ENCODE peak calls at places on chromosomes 3 and 15, in ten cellular contexts. N is fibroblast of lung; G is AG04450; P is A549; X is lung; K is PC-3; T is suprapubic skin; J is ovary; F is CD8-positive, alpha-beta T cell; D is mammary epithelial cell. A is an unnamed sample.

GRCh38 chr3:63279000-63279366 is 875 bp downstream of the SYNPR start:
- DNase-seq in D (no peak), X (no peak), K (no peak), T (no peak), J (no peak), F (no peak), N (peak; percentile 4), G (no peak), P (no peak), A (no peak)

GRCh38 chr3:178353292-178353814 is 182.9 kb upstream of the KCNMB2 start:
- DNase-seq in N (peak; percentile 39), F (no peak), J (no peak), T (no peak), P (no peak), X (no peak), K (no peak), G (no peak), D (no peak), A (no peak)

GRCh38 chr3:32184187-32184730 is 54.2 kb upstream of the CMTM8 start:
- DNase-seq in J (no peak), K (no peak), F (no peak), T (no peak), G (no peak), N (peak; percentile 87), X (no peak), D (peak; percentile 53), P (no peak), A (no peak)

GRCh38 chr3:96931491-96931890 is 117.1 kb downstream of the EPHA6 start:
- DNase-seq in J (no peak), G (no peak), T (no peak), F (no peak), N (no peak), X (no peak), P (no peak), K (no peak), D (no peak), A (no peak)

GRCh38 chr3:187398955-187399354 is 30.8 kb downstream of the RTP4 start:
- DNase-seq in T (no peak), K (no peak), X (no peak), F (no peak), G (no peak), P (no peak), J (no peak), N (no peak), D (no peak), A (no peak)

GRCh38 chr3:71130516-71131384 is 452.8 kb downstream of the FOXP1 start:
- DNase-seq in F (peak; percentile 62), P (peak; percentile 59), D (peak; percentile 59), X (peak; percentile 84), N (peak; percentile 90), G (peak; percentile 59), K (peak; percentile 76), T (peak; percentile 73), J (peak; percentile 75), A (no peak)

GRCh38 chr3:150094150-150094932 is 123.6 kb upstream of the PFN2 start:
- DNase-seq in F (no peak), X (no peak), P (no peak), D (peak; percentile 92), J (no peak), T (no peak), K (peak; percentile 92), N (peak; percentile 67), G (no peak), A (no peak)

GRCh38 chr3:136141296-136141785 is 54.8 kb downstream of the MSL2 start:
- DNase-seq in G (no peak), P (no peak), J (no peak), N (peak; percentile 40), T (no peak), F (no peak), K (no peak), D (peak; percentile 39), X (no peak), A (no peak)

GRCh38 chr15:29994284-29994683 is 88.5 kb upstream of the GOLGA8J start:
- DNase-seq in K (no peak), N (no peak), T (no peak), P (no peak), D (no peak), F (no peak), X (no peak), J (no peak), G (no peak), A (no peak)

GRCh38 chr3:135964160-135964955 is 1.2 kb upstream of the PPP2R3A start:
- DNase-seq in K (no peak), P (no peak), D (no peak), X (no peak), N (no peak), G (no peak), T (no peak), F (no peak), J (no peak), A (no peak)

GRCh38 chr3:177448987-177449975 is 252.0 kb upstream of the TBL1XR1 start:
- DNase-seq in T (no peak), G (no peak), N (peak; percentile 99), J (no peak), K (no peak), D (peak; percentile 100), F (no peak), X (peak; percentile 58), P (no peak), A (no peak)

GRCh38 chr3:43870110-43870509 is 179.4 kb downstream of the ABHD5 start:
- DNase-seq in D (peak; percentile 50), P (peak; percentile 87), N (peak; percentile 78), J (no peak), F (no peak), T (no peak), X (no peak), K (peak; percentile 93), G (peak; percentile 26), A (no peak)

GRCh38 chr3:179186426-179186825 is 38.3 kb downstream of the PIK3CA start:
- DNase-seq in K (no peak), N (peak; percentile 46), F (no peak), G (no peak), X (no peak), J (no peak), D (no peak), T (no peak), P (no peak), A (no peak)

GRCh38 chr3:13023251-13024055 is 49.8 kb downstream of the IQSEC1 start:
- DNase-seq in J (no peak), X (no peak), F (no peak), P (peak; percentile 13), G (no peak), K (peak; percentile 20), N (no peak), D (no peak), T (no peak), A (no peak)

GRCh38 chr3:133455960-133456359 is 56.1 kb downstream of the BFSP2 start:
- DNase-seq in G (no peak), X (no peak), N (no peak), J (no peak), P (no peak), F (no peak), D (peak; percentile 28), T (no peak), K (no peak), A (no peak)

GRCh38 chr3:133457025-133457424 is 57.2 kb downstream of the BFSP2 start:
- DNase-seq in P (no peak), N (no peak), J (no peak), G (no peak), D (no peak), T (no peak), F (no peak), K (no peak), X (no peak), A (no peak)

GRCh38 chr3:133459400-133459799 is 59.5 kb downstream of the BFSP2 start:
- DNase-seq in N (no peak), X (no peak), T (no peak), F (no peak), K (no peak), D (no peak), J (no peak), G (no peak), P (no peak), A (no peak)

GRCh38 chr3:133455281-133455680 is 55.4 kb downstream of the BFSP2 start:
- DNase-seq in F (no peak), K (no peak), D (no peak), J (no peak), P (no peak), N (no peak), X (no peak), G (no peak), T (no peak), A (no peak)

GRCh38 chr3:133457465-133458067 is 57.7 kb downstream of the BFSP2 start:
- DNase-seq in G (no peak), T (no peak), P (peak; percentile 50), N (no peak), D (no peak), K (peak; percentile 33), J (no peak), F (no peak), X (no peak), A (no peak)
- TF ChIP-seq CTCF in G (peak; percentile 39), T (no peak), P (peak; percentile 16), N (peak; percentile 19), D (peak; percentile 23), K (peak; percentile 54), J (no peak), F (peak; percentile 25), X (no peak), A (no peak)

DNA sequence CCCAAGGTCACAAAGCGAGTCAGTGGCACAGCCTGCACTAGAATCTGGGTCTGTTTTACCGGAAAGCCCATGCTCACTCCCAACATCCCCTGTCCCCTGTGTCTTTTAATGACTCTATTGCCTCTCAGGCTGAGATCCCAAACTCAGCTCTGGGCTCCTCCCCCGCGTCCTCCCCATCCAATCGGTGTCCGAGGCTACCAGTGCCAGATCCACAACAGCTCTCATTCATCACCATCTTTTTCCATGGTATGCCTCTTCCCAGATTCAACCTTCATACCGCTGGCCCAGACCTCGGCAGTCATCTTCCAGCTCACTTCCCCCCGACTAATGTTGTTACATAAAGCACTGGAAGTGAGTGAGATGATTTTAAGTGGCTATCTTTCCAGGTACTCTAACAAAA is 16.1 kb upstream of the KY start:
- DNase-seq in J (no peak), P (no peak), N (no peak), F (no peak), D (no peak), T (no peak), K (no peak), X (no peak), G (no peak), A (peak; percentile 35)
- H3K27ac ChIP-seq in J (no peak overlapping the region), P (no peak overlapping the region), N (no peak overlapping the region), F (no peak overlapping the region), D (no peak overlapping the region), T (no peak overlapping the region), K (no peak overlapping the region), X (peak overlapping the region; percentile 54), G (no peak overlapping the region), A (no peak overlapping the region)

GRCh38 chr3:141530133-141530768 is 43.4 kb downstream of the RASA2 start:
- DNase-seq in J (no peak), G (peak; percentile 18), P (peak; percentile 10), F (no peak), D (peak; percentile 75), K (peak; percentile 9), T (no peak), X (no peak), N (peak; percentile 57), A (no peak)
- H3K4me3 ChIP-seq in J (no peak overlapping the region), G (no peak overlapping the region), P (no peak overlapping the region), F (no peak overlapping the region), D (peak overlapping the region; percentile 16), K (no peak overlapping the region), T (no peak overlapping the region), X (no peak overlapping the region), N (peak overlapping the region; percentile 6), A (peak overlapping the region; percentile 21)

GRCh38 chr3:174146008-174146407 is 713.1 kb upstream of the NAALADL2 start:
- DNase-seq in P (no peak), N (no peak), T (no peak), J (no peak), K (no peak), D (no peak), F (no peak), G (no peak), X (no peak), A (no peak)

GRCh38 chr3:174147798-174148197 is 711.3 kb upstream of the NAALADL2 start:
- DNase-seq in G (no peak), D (no peak), N (no peak), X (no peak), K (no peak), J (no peak), T (no peak), F (no peak), P (no peak), A (no peak)
- TF ChIP-seq CTCF in G (no peak), D (no peak), N (no peak), X (no peak), K (no peak), J (no peak), T (no peak), F (no peak), P (no peak), A (no peak)

A was measured in coronary artery.